ENCODE peak calls at places on chromosomes 4 and X, in four cellular contexts. One of them, this sample, is unnamed.

GRCh38 chr4:142467086-142467485 is 379.0 kb downstream of the INPP4B start:
- DNase-seq in anterior cingulate cortex: no peak
- DNase-seq in H9: no peak
- DNase-seq in T-helper 9 cell: no peak
- DNase-seq in this sample: no peak

GRCh38 chr4:154467886-154468285 is 23.7 kb downstream of the DCHS2 start:
- DNase-seq in anterior cingulate cortex: no peak
- DNase-seq in H9: no peak
- DNase-seq in T-helper 9 cell: no peak
- DNase-seq in this sample: no peak

GRCh38 chr4:168674077-168674747 is 177.4 kb downstream of the PALLD start:
- DNase-seq in anterior cingulate cortex: no peak
- DNase-seq in H9: no peak
- DNase-seq in T-helper 9 cell: no peak
- DNase-seq in this sample: no peak

GRCh38 chr4:120919358-120919757 is 3.2 kb downstream of the PRDM5 start:
- DNase-seq in anterior cingulate cortex: no peak
- DNase-seq in H9: no peak
- DNase-seq in T-helper 9 cell: no peak
- DNase-seq in this sample: no peak

GRCh38 chr4:162644346-162644745 is 480.5 kb upstream of the FSTL5 start:
- DNase-seq in anterior cingulate cortex: no peak
- DNase-seq in H9: no peak
- DNase-seq in T-helper 9 cell: no peak
- DNase-seq in this sample: no peak

GRCh38 chr4:142656178-142656577 is 189.9 kb downstream of the INPP4B start:
- DNase-seq in anterior cingulate cortex: no peak
- DNase-seq in H9: no peak
- DNase-seq in T-helper 9 cell: peak
- DNase-seq in this sample: no peak

GRCh38 chrX:40164751-40165150 is 67.0 kb upstream of the BCOR start:
- DNase-seq in anterior cingulate cortex: no peak
- DNase-seq in H9: no peak
- DNase-seq in T-helper 9 cell: no peak
- DNase-seq in this sample: no peak

GRCh38 chr4:98803287-98803677 is 125.7 kb downstream of the EIF4E start:
- DNase-seq in anterior cingulate cortex: no peak
- DNase-seq in H9: no peak
- DNase-seq in T-helper 9 cell: no peak
- DNase-seq in this sample: no peak

GRCh38 chrX:109472939-109473713 is 8.8 kb downstream of the GUCY2F start:
- DNase-seq in anterior cingulate cortex: no peak
- DNase-seq in H9: peak
- DNase-seq in T-helper 9 cell: no peak
- DNase-seq in this sample: no peak

GRCh38 chr4:6905501-6905900 is 4.1 kb upstream of the TBC1D14 start:
- DNase-seq in anterior cingulate cortex: no peak
- DNase-seq in H9: no peak
- DNase-seq in T-helper 9 cell: no peak
- DNase-seq in this sample: no peak

GRCh38 chrX:18377802-18378201 is 23.3 kb upstream of the SCML2 start:
- DNase-seq in anterior cingulate cortex: no peak
- DNase-seq in H9: peak
- DNase-seq in T-helper 9 cell: no peak
- DNase-seq in this sample: no peak

GRCh38 chr4:145618210-145618911 is 824 bp upstream of the MMAA start:
- DNase-seq in anterior cingulate cortex: peak
- DNase-seq in H9: no peak
- DNase-seq in T-helper 9 cell: peak
- DNase-seq in this sample: peak